ENCODE peak calls at places on chromosomes 5 and 9, in four cellular contexts. Z is GM12878, Y is K562, B is HepG2. I is an unnamed sample.

GRCh38 chr9:85662558-85662957 is 79.2 kb downstream of the AGTPBP1 start:
- DNase-seq in Z (no peak), Y (no peak), B (no peak), I (no peak)

GRCh38 chr5:91146221-91146620 is 236.9 kb downstream of the ARRDC3 start:
- DNase-seq in B (no peak), Y (no peak), Z (no peak), I (no peak)

GRCh38 chr5:36369092-36369737 is 67.5 kb upstream of the RANBP3L start:
- DNase-seq in Z (no peak), Y (no peak), B (no peak), I (no peak)

GRCh38 chr5:40437452-40437861 is 242.3 kb upstream of the PTGER4 start:
- DNase-seq in B (no peak), Y (no peak), Z (no peak), I (no peak)

GRCh38 chr5:103667068-103667467 is 104.5 kb upstream of the NUDT12 start:
- DNase-seq in B (no peak), Z (no peak), Y (no peak), I (no peak)

GRCh38 chr9:114349713-114350480 is 20.2 kb downstream of the ORM2 start:
- DNase-seq in Z (no peak), B (no peak), Y (no peak), I (no peak)

GRCh38 chr5:32130865-32131264 is 43.3 kb downstream of the GOLPH3 start:
- DNase-seq in B (no peak), Z (no peak), Y (no peak), I (no peak)

GRCh38 chr9:132160802-132161742 is 786 bp upstream of the NTNG2 start:
- DNase-seq in Y (no peak), B (no peak), Z (no peak), I (peak)

GRCh38 chr9:86591472-86591871 is 237.3 kb upstream of the TUT7 start:
- DNase-seq in Z (no peak), B (no peak), Y (no peak), I (no peak)

GRCh38 chr5:150406120-150407096 is 6.3 kb downstream of the CD74 start:
- DNase-seq in Z (no peak), Y (no peak), B (no peak), I (no peak)

GRCh38 chr9:122056484-122056883 is 36.6 kb downstream of the TTLL11 start:
- DNase-seq in Z (no peak), B (peak), Y (peak), I (peak)

GRCh38 chr5:15023266-15023665 is 151.7 kb upstream of the ANKH start:
- DNase-seq in B (no peak), Y (no peak), Z (no peak), I (no peak)

GRCh38 chr5:112419596-112420110 is 576 bp upstream of the EPB41L4A start:
- DNase-seq in Z (no peak), B (no peak), Y (peak), I (peak)
- TF ChIP-seq TARDBP in Z (no peak), B (no peak), Y (no peak), I (no peak)

GRCh38 chr5:5721881-5722280 is 299.4 kb downstream of the ICE1 start:
- DNase-seq in B (no peak), Z (no peak), Y (no peak), I (no peak)

GRCh38 chr5:5716665-5717064 is 294.2 kb downstream of the ICE1 start:
- DNase-seq in B (no peak), Z (no peak), Y (no peak), I (no peak)

DNA sequence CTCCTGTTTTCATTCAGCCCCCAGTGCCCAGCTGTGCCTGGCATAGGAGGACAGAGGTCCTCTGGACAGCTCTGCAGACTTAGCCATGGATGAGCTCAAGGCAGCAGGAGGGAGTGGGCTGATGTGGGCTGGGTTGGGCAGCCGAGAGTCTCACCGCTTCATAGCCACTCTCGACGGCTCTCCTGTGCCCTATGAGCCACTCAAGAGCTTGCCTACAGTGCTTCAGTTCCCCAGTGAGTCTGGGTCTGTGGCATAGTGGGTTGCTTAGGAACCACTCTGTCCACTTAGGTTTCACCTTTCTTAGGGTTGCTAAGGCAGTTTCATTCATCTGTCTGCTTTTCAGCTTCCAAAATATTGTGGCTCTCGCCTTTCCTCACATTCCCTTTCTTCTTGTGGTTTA is 296.8 kb downstream of the ICE1 start:
- DNase-seq in Y (no peak), B (no peak), Z (no peak), I (no peak)
- TF ChIP-seq TARDBP in Y (no peak), B (no peak), Z (no peak), I (no peak)

DNA sequence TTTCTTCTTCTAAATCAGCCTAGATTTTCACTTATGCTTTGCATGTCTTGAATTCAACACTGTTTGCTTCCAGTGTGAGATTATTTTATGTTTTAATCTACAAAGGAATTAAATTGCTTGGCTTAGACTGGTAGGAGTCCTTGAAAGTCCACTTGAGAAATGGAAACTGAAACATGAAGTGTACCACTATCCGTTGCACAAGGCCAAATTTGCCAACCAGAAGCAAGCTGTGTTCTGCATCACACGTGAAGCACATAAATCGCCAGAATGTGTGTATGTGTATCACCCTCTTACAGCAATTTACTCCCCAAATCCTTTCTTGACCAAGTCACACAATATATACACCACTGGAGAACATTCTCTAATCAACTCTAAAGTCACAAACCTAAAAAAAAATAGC is 10.3 kb downstream of the SEMA6A start:
- DNase-seq in Z (no peak), Y (no peak), B (no peak), I (no peak)
- TF ChIP-seq TARDBP in Z (no peak), Y (no peak), B (no peak), I (no peak)

GRCh38 chr9:125988479-125989050 is 241.4 kb downstream of the PBX3 start:
- DNase-seq in B (no peak), Y (no peak), Z (no peak), I (no peak)
- TF ChIP-seq TARDBP in B (no peak), Y (no peak), Z (no peak), I (no peak)

DNA sequence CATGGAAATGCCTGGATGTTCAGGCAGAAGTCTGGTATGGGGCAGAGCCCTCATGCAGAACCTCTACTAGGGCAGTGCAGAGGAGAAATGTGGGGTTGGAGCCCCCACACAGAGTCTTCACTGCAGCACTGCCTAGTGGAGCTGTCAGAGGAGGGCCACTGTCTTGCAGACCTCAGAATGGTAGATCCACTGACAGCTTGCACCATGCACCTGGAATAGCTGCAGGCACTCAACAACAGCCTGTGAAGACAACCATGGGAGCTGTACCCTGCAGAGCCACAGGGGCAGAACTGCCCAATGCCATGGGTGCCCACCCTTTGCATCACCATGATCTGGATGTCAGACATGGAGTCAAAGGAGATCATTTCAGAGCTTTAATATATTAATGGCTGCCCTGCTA is 36.9 kb downstream of the TRIP13 start:
- DNase-seq in Y (no peak), Z (no peak), B (no peak), I (no peak)
- TF ChIP-seq TARDBP in Y (no peak), Z (no peak), B (no peak), I (no peak)

GRCh38 chr9:99778308-99778707 is 43.4 kb upstream of the NR4A3 start:
- DNase-seq in Z (no peak), Y (no peak), B (no peak), I (no peak)
- TF ChIP-seq TARDBP in Z (no peak), Y (no peak), B (no peak), I (no peak)

GRCh38 chr5:73126381-73126780 is 6.0 kb downstream of the TMEM171 start:
- DNase-seq in B (no peak), Z (no peak), Y (no peak), I (no peak)
- TF ChIP-seq TARDBP in B (no peak), Z (no peak), Y (no peak), I (no peak)

GRCh38 chr5:140558542-140558941 is 1.3 kb upstream of the SRA1 start:
- DNase-seq in Y (no peak), Z (no peak), B (no peak), I (no peak)
- TF ChIP-seq TARDBP in Y (no peak), Z (no peak), B (no peak), I (no peak)

DNA sequence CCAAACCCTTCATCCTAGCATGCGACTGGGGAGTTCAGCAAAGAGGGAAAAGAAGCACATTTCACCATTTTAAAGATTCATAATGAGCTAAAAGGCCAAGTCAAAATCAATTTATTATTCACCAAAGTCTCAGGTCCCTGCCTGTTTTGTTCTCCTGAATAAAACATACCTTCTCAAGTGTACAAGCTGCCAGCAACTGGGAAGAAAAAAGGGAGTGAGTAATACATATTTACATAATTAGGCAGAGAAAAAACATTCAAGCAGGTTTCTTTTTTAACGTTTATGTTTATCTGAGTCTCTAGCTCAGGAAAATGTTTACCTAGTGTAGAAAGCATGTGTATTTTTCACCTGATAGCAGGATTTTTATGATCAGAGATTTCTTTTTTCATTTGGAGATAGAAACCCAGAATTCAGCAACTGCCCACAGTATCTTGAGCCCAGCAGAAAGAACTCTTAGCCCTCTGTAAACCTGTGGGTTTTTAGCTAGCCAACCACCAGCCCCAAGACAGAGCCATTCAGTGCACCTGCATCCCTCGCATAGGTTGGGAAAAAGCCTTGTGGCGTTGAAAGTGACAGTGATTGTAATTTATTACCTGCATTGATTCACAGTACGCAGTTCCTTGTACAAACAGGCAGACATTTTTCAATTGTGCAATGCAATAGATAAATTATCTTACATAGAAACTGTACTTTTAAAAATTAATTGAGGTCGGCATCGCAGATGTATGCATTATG is 117.9 kb upstream of the GRIA1 start:
- DNase-seq in B (no peak), Z (no peak), Y (no peak), I (no peak)
- TF ChIP-seq TARDBP in B (no peak), Z (no peak), Y (no peak), I (no peak)

I was measured in HEK293T.